ENCODE peak calls at places on chromosomes 6 and 20, in four cellular contexts. V is MM.1S, X is AG10803, E is uterus. S is an unnamed sample.

GRCh38 chr6:14861491-14861943 is 384.4 kb upstream of the JARID2 start:
- DNase-seq in V (no peak), X (no peak), E (no peak), S (no peak)

GRCh38 chr6:133202610-133203343 is 38.4 kb upstream of the EYA4 start:
- DNase-seq in V (no peak), X (no peak), E (no peak), S (no peak)

GRCh38 chr6:163585932-163586437 is 171.5 kb downstream of the QKI start:
- DNase-seq in V (no peak), X (peak; percentile 83), E (peak; percentile 46), S (no peak)

GRCh38 chr20:59575653-59576052 is 28.7 kb upstream of the PHACTR3 start:
- DNase-seq in V (no peak), X (no peak), E (no peak), S (no peak)

GRCh38 chr6:99768166-99768565 is 161.5 kb downstream of the PRDM13 start:
- DNase-seq in V (no peak), X (no peak), E (no peak), S (no peak)

GRCh38 chr6:71394001-71394432 is 105.4 kb downstream of the OGFRL1 start:
- DNase-seq in V (no peak), X (peak; percentile 87), E (no peak), S (no peak)

GRCh38 chr6:105646391-105646867 is 243.5 kb upstream of the PREP start:
- DNase-seq in V (peak; percentile 12), X (peak; percentile 1), E (no peak), S (no peak)

GRCh38 chr6:24520929-24521546 is 26.3 kb downstream of the ALDH5A1 start:
- DNase-seq in V (peak; percentile 45), X (peak; percentile 33), E (no peak), S (peak; percentile 72)

DNA sequence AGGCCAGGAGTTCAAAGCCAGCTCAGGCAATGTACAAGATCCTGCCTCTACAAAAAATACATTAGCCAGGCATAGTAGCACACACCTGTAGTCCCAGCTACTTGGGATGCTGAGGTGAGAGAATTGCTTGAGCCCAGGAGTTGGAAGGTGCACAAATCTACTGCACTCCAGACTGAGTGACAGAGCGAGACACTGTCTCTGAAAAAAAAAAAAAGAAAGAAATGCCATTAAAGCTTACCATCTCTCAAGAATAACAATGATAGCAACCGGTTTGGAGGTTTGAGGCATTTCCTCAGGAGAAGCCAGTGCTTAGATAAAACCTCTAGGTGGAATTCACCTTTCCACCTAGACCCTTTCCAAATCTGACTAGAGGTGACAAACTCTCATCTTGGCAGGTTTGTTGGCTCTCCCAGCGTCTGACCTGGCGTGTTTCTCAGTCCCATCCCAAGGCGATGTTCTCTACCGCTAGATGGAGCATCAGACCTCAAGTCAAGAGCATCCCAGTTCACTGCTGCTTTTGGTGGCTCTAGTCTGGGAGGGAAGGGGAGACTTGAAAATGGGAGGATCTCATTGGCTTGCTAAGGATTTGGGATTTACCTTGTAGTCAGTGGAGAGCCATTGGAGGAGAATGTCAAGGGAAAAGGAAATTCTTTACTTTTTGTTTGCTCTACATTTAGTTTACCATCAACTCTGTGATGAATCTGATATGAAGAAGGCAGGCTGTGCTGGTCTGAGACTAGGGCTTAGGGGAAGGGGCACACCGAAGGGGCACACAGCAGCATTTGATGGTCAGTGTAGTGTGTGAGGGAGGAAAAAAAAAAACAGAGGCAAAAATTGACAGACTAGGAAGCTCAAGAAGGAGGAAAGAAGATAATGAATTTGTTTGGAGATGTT is 67.9 kb downstream of the NCOA7 start:
- DNase-seq in V (peak; percentile 39), X (peak; percentile 68), E (peak; percentile 47), S (peak; percentile 58)
- TF ChIP-seq CTCF in V (peak; percentile 61), X (peak; percentile 86), E (peak; percentile 63), S (peak; percentile 63)

GRCh38 chr20:18019068-18019467 is 38.6 kb downstream of the OVOL2 start:
- DNase-seq in V (peak; percentile 25), X (peak; percentile 9), E (no peak), S (no peak)
- TF ChIP-seq CTCF in V (peak; percentile 53), X (peak; percentile 49), E (no peak), S (peak; percentile 30)

GRCh38 chr20:33014336-33015113 is 7.0 kb downstream of the BPIFB2 start:
- DNase-seq in V (no peak), X (no peak), E (no peak), S (no peak)
- TF ChIP-seq CTCF in V (no peak), X (no peak), E (no peak), S (no peak)

DNA sequence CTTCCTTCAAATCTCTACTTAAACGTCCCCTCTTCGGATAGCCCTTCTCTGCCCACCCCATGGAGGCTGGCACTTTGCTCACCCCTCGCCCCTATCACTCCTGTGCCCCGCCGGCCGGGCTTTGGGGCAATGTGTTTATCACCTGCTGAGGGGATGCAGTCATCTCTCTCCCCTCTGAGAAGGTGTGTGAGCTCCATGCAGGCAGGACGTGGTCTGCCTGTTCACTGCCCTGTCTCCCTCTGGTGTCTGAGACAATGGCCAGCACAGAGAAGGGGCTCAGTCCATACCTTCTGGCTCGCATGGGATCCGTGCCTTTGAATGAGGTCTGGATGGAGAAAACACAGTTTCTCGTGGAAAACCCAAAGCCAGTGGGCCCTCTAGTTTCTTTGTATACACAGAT is 67.6 kb downstream of the GFOD1 start:
- DNase-seq in V (no peak), X (no peak), E (no peak), S (no peak)
- TF ChIP-seq CTCF in V (no peak), X (no peak), E (no peak), S (no peak)

GRCh38 chr6:145651988-145652387 is 83.3 kb downstream of the EPM2A start:
- DNase-seq in V (no peak), X (no peak), E (no peak), S (no peak)

GRCh38 chr6:145660676-145661075 is 74.6 kb downstream of the EPM2A start:
- DNase-seq in V (no peak), X (no peak), E (no peak), S (no peak)

GRCh38 chr6:145652572-145652971 is 82.7 kb downstream of the EPM2A start:
- DNase-seq in V (no peak), X (no peak), E (no peak), S (no peak)

GRCh38 chr6:145656128-145656527 is 79.2 kb downstream of the EPM2A start:
- DNase-seq in V (no peak), X (no peak), E (no peak), S (no peak)
- TF ChIP-seq CTCF in V (no peak), X (no peak), E (no peak), S (no peak)

S was measured in glutamatergic neuron.